ENCODE peak calls at places on chromosomes 1 and 21, in four cellular contexts. F, Q, K and G are unnamed samples.

GRCh38 chr1:108896160-108897150 is 19.7 kb downstream of the GPSM2 start:
- DNase-seq in K (no peak), F (no peak), Q (peak; percentile 18), G (no peak)

GRCh38 chr1:5847013-5847654 is 145.1 kb downstream of the NPHP4 start:
- DNase-seq in K (peak; percentile 44), F (no peak), Q (no peak), G (no peak)

GRCh38 chr1:229339520-229339919 is 3.3 kb downstream of the CCSAP start:
- DNase-seq in K (no peak), Q (no peak), F (no peak), G (no peak)

GRCh38 chr1:57637155-57637554 is 213.3 kb upstream of the DAB1 start:
- DNase-seq in F (no peak), K (no peak), Q (no peak), G (no peak)

GRCh38 chr21:28893687-28894086 is 99.0 kb downstream of the LTN1 start:
- DNase-seq in Q (no peak), F (no peak), K (no peak), G (no peak)

GRCh38 chr1:111952258-111952657 is 37.2 kb downstream of the KCND3 start:
- DNase-seq in K (no peak), Q (no peak), F (no peak), G (no peak)

GRCh38 chr1:3070654-3071506 is 1.9 kb downstream of the PRDM16 start:
- DNase-seq in F (no peak), K (no peak), Q (no peak), G (peak; percentile 40)

GRCh38 chr1:167455786-167456446 is 62.4 kb downstream of the CD247 start:
- DNase-seq in Q (no peak), F (peak; percentile 56), K (peak; percentile 49), G (peak; percentile 55)

GRCh38 chr1:29696656-29697390 is 460.5 kb downstream of the PTPRU start:
- DNase-seq in F (no peak), Q (no peak), K (no peak), G (no peak)

GRCh38 chr1:64246294-64246917 is 43.0 kb downstream of the UBE2U start:
- DNase-seq in Q (no peak), F (no peak), K (no peak), G (no peak)

GRCh38 chr1:81703352-81703735 is 97.4 kb upstream of the ADGRL2 start:
- DNase-seq in K (no peak), F (no peak), Q (no peak), G (no peak)